ENCODE peak calls at places on chromosomes 4 and X, in five cellular contexts. L is endodermal cell, T is DMS153, V is iris pigment epithelial cell, P is NCI-H2029. K is an unnamed sample.
A peak's percentile ranks its signal among the peaks of the same experiment; 100 is the strongest.

GRCh38 chrX:30504309-30504708 is 73.3 kb downstream of the TASL start:
- DNase-seq in L (no peak), T (no peak), V (peak; percentile 36), P (no peak), K (no peak)

GRCh38 chrX:1398431-1399340 is 6.8 kb upstream of the SLC25A6 start:
- DNase-seq in L (no peak), T (no peak), V (no peak), P (no peak), K (no peak)

GRCh38 chrX:93673869-93674271 is at the start of gene FAM133A:
- DNase-seq in L (no peak), T (no peak), V (peak; percentile 29), P (no peak), K (peak; percentile 15)

GRCh38 chr4:85905761-85906160 is 430.8 kb downstream of the ARHGAP24 start:
- DNase-seq in L (no peak), T (peak; percentile 51), V (no peak), P (peak; percentile 69), K (no peak)

GRCh38 chrX:102958794-102959193 is 21.7 kb downstream of the RAB40AL start:
- DNase-seq in L (no peak), T (no peak), V (no peak), P (peak; percentile 51), K (no peak)

GRCh38 chr4:128635141-128635911 is 174.2 kb upstream of the JADE1 start:
- DNase-seq in L (peak; percentile 64), T (peak; percentile 89), V (peak; percentile 28), P (peak; percentile 74), K (peak; percentile 54)

GRCh38 chr4:156858071-156858470 is 113.5 kb downstream of the PDGFC start:
- DNase-seq in L (no peak), T (no peak), V (no peak), P (no peak), K (no peak)

GRCh38 chr4:114108869-114109268 is 129.4 kb upstream of the ARSJ start:
- DNase-seq in L (no peak), T (peak; percentile 33), V (peak; percentile 38), P (no peak), K (no peak)

GRCh38 chrX:107542500-107542899 is 85.8 kb upstream of the PRPS1 start:
- DNase-seq in L (peak; percentile 85), T (peak; percentile 2), V (peak; percentile 24), P (peak; percentile 37), K (no peak)

GRCh38 chr4:162770761-162771490 is 395.8 kb downstream of the NAF1 start:
- DNase-seq in L (no peak), T (no peak), V (no peak), P (no peak), K (no peak)

GRCh38 chr4:39526810-39527295 is 386 bp downstream of the UGDH start:
- DNase-seq in L (no peak), T (no peak), V (peak; percentile 24), P (no peak), K (no peak)

GRCh38 chr4:25750874-25751273 is 95.2 kb downstream of the SLC34A2 start:
- DNase-seq in L (no peak), T (no peak), V (no peak), P (no peak), K (no peak)

GRCh38 chr4:152382057-152382785 is 153.7 kb downstream of the FBXW7 start:
- DNase-seq in L (no peak), T (peak; percentile 29), V (peak; percentile 10), P (no peak), K (no peak)

GRCh38 chr4:124940387-124940786 is 227.9 kb upstream of the ANKRD50 start:
- DNase-seq in L (no peak), T (no peak), V (peak; percentile 98), P (no peak), K (no peak)

GRCh38 chr4:86910369-86910768 is 18.1 kb upstream of the C4orf36 start:
- DNase-seq in L (no peak), T (no peak), V (no peak), P (no peak), K (no peak)

GRCh38 chrX:103510031-103510430 is 9.3 kb downstream of the RAB40A start:
- DNase-seq in L (no peak), T (no peak), V (no peak), P (no peak), K (no peak)

GRCh38 chr4:2368779-2369437 is 49.5 kb downstream of the ZFYVE28 start:
- DNase-seq in L (peak; percentile 20), T (no peak), V (no peak), P (no peak), K (no peak)

GRCh38 chr4:26476545-26476944 is 13.7 kb downstream of the CCKAR start:
- DNase-seq in L (no peak), T (no peak), V (no peak), P (no peak), K (no peak)

GRCh38 chr4:113116414-113117345 is 67.2 kb downstream of the ANK2 start:
- DNase-seq in L (no peak), T (peak; percentile 63), V (no peak), P (no peak), K (peak; percentile 5)

GRCh38 chrX:101749436-101749835 is 89.8 kb upstream of the ARMCX2 start:
- DNase-seq in L (no peak), T (no peak), V (peak; percentile 1), P (no peak), K (no peak)

GRCh38 chr4:77852892-77853495 is 9.6 kb upstream of the MRPL1 start:
- DNase-seq in L (no peak), T (peak; percentile 11), V (no peak), P (no peak), K (no peak)

K was measured in NCI-H510A.